ENCODE peak calls at places on chromosomes 16 and 17, in five cellular contexts. D is WTC11; Y is tibial nerve; J is stimulated activated CD4-positive, alpha-beta T cell treated with anti-CD3 and anti-CD28 coated beads, TNF-alpha, amount 100 ng/mL, for 48 hours; X is ELR. P is an unnamed sample.

GRCh38 chr17:81659038-81659437 is 2.7 kb upstream of the PDE6G start:
- DNase-seq in D (no peak), Y (no peak), J (no peak), X (no peak), P (no peak)

GRCh38 chr16:4937782-4938682 is 1.1 kb upstream of the PPL start:
- DNase-seq in D (no peak), Y (no peak), J (no peak), X (no peak), P (no peak)

GRCh38 chr16:73066927-73067670 is 19.2 kb upstream of the ZFHX3 start:
- DNase-seq in D (no peak), Y (no peak), J (no peak), X (peak), P (no peak)

GRCh38 chr17:8922451-8922850 is 43.1 kb downstream of the PIK3R5 start:
- DNase-seq in D (no peak), Y (no peak), J (no peak), X (peak), P (peak)

GRCh38 chr17:281365-281999 is 71.1 kb downstream of the RPH3AL start:
- DNase-seq in D (no peak), Y (no peak), J (no peak), X (no peak), P (peak)

GRCh38 chr17:82272495-82273326 is 789 bp downstream of the CSNK1D start:
- DNase-seq in D (peak), Y (no peak), J (no peak), X (peak), P (no peak)

GRCh38 chr16:59899940-59900339 is 1165.8 kb upstream of the GOT2 start:
- DNase-seq in D (no peak), Y (no peak), J (no peak), X (no peak), P (no peak)

GRCh38 chr17:39244016-39244599 is 18.4 kb upstream of the STAC2 start:
- DNase-seq in D (peak), Y (no peak), J (no peak), X (no peak), P (no peak)

GRCh38 chr16:728890-729744 is 2.2 kb downstream of the HAGHL start:
- DNase-seq in D (no peak), Y (no peak), J (no peak), X (no peak), P (no peak)

GRCh38 chr16:87458424-87458915 is 34.4 kb downstream of the ZCCHC14 start:
- DNase-seq in D (no peak), Y (no peak), J (no peak), X (no peak), P (no peak)

GRCh38 chr16:85777583-85778310 is 21.6 kb downstream of the EMC8 start:
- DNase-seq in D (no peak), Y (no peak), J (no peak), X (peak), P (no peak)

GRCh38 chr16:48382131-48382530 is 3.1 kb downstream of the SIAH1 start:
- DNase-seq in D (no peak), Y (no peak), J (no peak), X (no peak), P (no peak)

GRCh38 chr16:81279375-81279774 is 35.4 kb upstream of the GAN start:
- DNase-seq in D (no peak), Y (no peak), J (no peak), X (peak), P (no peak)

GRCh38 chr17:1793447-1793806 is 31.6 kb downstream of the SERPINF1 start:
- DNase-seq in D (no peak), Y (no peak), J (no peak), X (no peak), P (no peak)

GRCh38 chr17:28944862-28945741 is 6.2 kb downstream of the PHF12 start:
- DNase-seq in D (no peak), Y (no peak), J (no peak), X (peak), P (no peak)

GRCh38 chr17:81404557-81405165 is 9.4 kb downstream of the BAHCC1 start:
- DNase-seq in D (no peak), Y (no peak), J (no peak), X (no peak), P (no peak)

GRCh38 chr16:50696575-50697420 is 3.4 kb downstream of the NOD2 start:
- DNase-seq in D (no peak), Y (peak), J (peak), X (peak), P (peak)

GRCh38 chr16:30490210-30490609 is 17.7 kb downstream of the ITGAL start:
- DNase-seq in D (no peak), Y (no peak), J (no peak), X (no peak), P (no peak)

GRCh38 chr16:86609115-86609514 is 30.8 kb downstream of the FOXL1 start:
- DNase-seq in D (no peak), Y (no peak), J (no peak), X (peak), P (no peak)

GRCh38 chr16:18792836-18793433 is 2.8 kb upstream of the RPS15A start:
- DNase-seq in D (no peak), Y (no peak), J (no peak), X (peak), P (no peak)

GRCh38 chr17:14792751-14793150 is 472.4 kb downstream of the PMP22 start:
- DNase-seq in D (no peak), Y (no peak), J (no peak), X (no peak), P (no peak)

GRCh38 chr17:54270499-54270898 is 447.8 kb downstream of the KIF2B start:
- DNase-seq in D (no peak), Y (no peak), J (no peak), X (peak), P (no peak)

GRCh38 chr16:23587726-23588125 is 8.4 kb downstream of the NDUFAB1 start:
- DNase-seq in D (no peak), Y (no peak), J (no peak), X (peak), P (no peak)

GRCh38 chr17:81378941-81379511 is 16.2 kb upstream of the BAHCC1 start:
- DNase-seq in D (no peak), Y (no peak), J (no peak), X (no peak), P (no peak)

GRCh38 chr17:73546121-73546520 is 98.1 kb downstream of the SDK2 start:
- DNase-seq in D (no peak), Y (no peak), J (no peak), X (no peak), P (no peak)

GRCh38 chr17:9821921-9822320 is at the start of gene GSG1L2:
- DNase-seq in D (no peak), Y (no peak), J (no peak), X (no peak), P (no peak)

GRCh38 chr16:81917375-81917774 is 93.9 kb downstream of the SDR42E1 start:
- DNase-seq in D (no peak), Y (no peak), J (no peak), X (no peak), P (no peak)

GRCh38 chr17:65942592-65942991 is 249.3 kb downstream of the CEP112 start:
- DNase-seq in D (no peak), Y (no peak), J (no peak), X (peak), P (no peak)

GRCh38 chr16:11619327-11619851 is 32.7 kb upstream of the LITAF start:
- DNase-seq in D (no peak), Y (no peak), J (no peak), X (no peak), P (no peak)

GRCh38 chr16:81482329-81483063 is 37.9 kb downstream of the CMIP start:
- DNase-seq in D (no peak), Y (no peak), J (no peak), X (peak), P (no peak)

GRCh38 chr16:28163699-28164584 is 47.8 kb downstream of the XPO6 start:
- DNase-seq in D (no peak), Y (no peak), J (no peak), X (no peak), P (no peak)

GRCh38 chr17:77140878-77141767 is at the start of gene SEC14L1:
- DNase-seq in D (peak), Y (peak), J (no peak), X (peak), P (no peak)

GRCh38 chr16:57132470-57132869 is 40.1 kb downstream of the CPNE2 start:
- DNase-seq in D (no peak), Y (no peak), J (no peak), X (no peak), P (no peak)

GRCh38 chr17:58308173-58308984 is 20.2 kb downstream of the TSPOAP1 start:
- DNase-seq in D (peak), Y (no peak), J (no peak), X (peak), P (no peak)

GRCh38 chr17:43411820-43412529 is 13.2 kb downstream of the ARL4D start:
- DNase-seq in D (no peak), Y (no peak), J (no peak), X (no peak), P (no peak)

GRCh38 chr16:81623365-81624102 is 155.6 kb upstream of the PLCG2 start:
- DNase-seq in D (peak), Y (no peak), J (no peak), X (peak), P (no peak)

GRCh38 chr16:80034948-80035700 is 434.6 kb upstream of the MAF start:
- DNase-seq in D (no peak), Y (no peak), J (no peak), X (peak), P (no peak)